ENCODE peak calls at places on chromosome X, in eight cellular contexts. X is stimulated activated CD4-positive, alpha-beta T cell treated with anti-CD3 and anti-CD28 coated beads, Interleukin-12 subunit alpha, Interleukin-12 subunit beta, amount 100 ng/mL, for 4 hours; Z is left lung; N is EH; E is HT1080; L is foreskin fibroblast; I is CD4-positive, alpha-beta T cell; M is GM12891. V is an unnamed sample.

GRCh38 chrX:115940348-115940747 is 230.2 kb upstream of the AGTR2 start:
- DNase-seq in X (no peak), Z (no peak), N (no peak), E (no peak), L (no peak), I (no peak), M (no peak), V (no peak)

GRCh38 chrX:21985332-21985777 is 44.8 kb downstream of the SMS start:
- DNase-seq in X (peak), Z (no peak), N (peak), E (peak), L (peak), I (peak), M (peak), V (peak)

GRCh38 chrX:20374450-20374849 is 107.7 kb upstream of the RPS6KA3 start:
- DNase-seq in X (no peak), Z (no peak), N (no peak), E (no peak), L (no peak), I (no peak), M (no peak), V (no peak)

GRCh38 chrX:153561337-153561736 is 37.6 kb downstream of the CCNQ start:
- DNase-seq in X (no peak), Z (no peak), N (no peak), E (no peak), L (no peak), I (no peak), M (no peak), V (no peak)

GRCh38 chrX:10615931-10616780 is 4.2 kb downstream of the MID1 start:
- DNase-seq in X (no peak), Z (no peak), N (peak), E (no peak), L (peak), I (no peak), M (no peak), V (no peak)

GRCh38 chrX:68681443-68681941 is 34.0 kb downstream of the STARD8 start:
- DNase-seq in X (no peak), Z (no peak), N (peak), E (peak), L (no peak), I (no peak), M (no peak), V (no peak)

GRCh38 chrX:70508296-70508911 is 63.8 kb downstream of the DLG3 start:
- DNase-seq in X (no peak), Z (no peak), N (peak), E (peak), L (peak), I (no peak), M (no peak), V (no peak)

GRCh38 chrX:110004210-110004609 is 1.3 kb downstream of the TMEM164 start:
- DNase-seq in X (no peak), Z (peak), N (no peak), E (no peak), L (no peak), I (no peak), M (no peak), V (no peak)

GRCh38 chrX:1492421-1493012 is 39.8 kb upstream of the ASMTL start:
- DNase-seq in X (no peak), Z (no peak), N (no peak), E (no peak), L (no peak), I (no peak), M (no peak), V (no peak)

GRCh38 chrX:129719268-129719667 is 19.5 kb upstream of the XPNPEP2 start:
- DNase-seq in X (no peak), Z (no peak), N (no peak), E (no peak), L (no peak), I (no peak), M (no peak), V (no peak)

GRCh38 chrX:23931149-23931604 is 23.4 kb downstream of the CXorf58 start:
- DNase-seq in X (no peak), Z (no peak), N (peak), E (no peak), L (no peak), I (no peak), M (no peak), V (peak)

GRCh38 chrX:78098108-78098507 is 5.9 kb upstream of the PGK1 start:
- DNase-seq in X (no peak), Z (no peak), N (no peak), E (no peak), L (no peak), I (no peak), M (no peak), V (no peak)

GRCh38 chrX:41005445-41005992 is 79.7 kb upstream of the USP9X start:
- DNase-seq in X (no peak), Z (no peak), N (no peak), E (no peak), L (no peak), I (no peak), M (no peak), V (no peak)

GRCh38 chrX:72306085-72306801 is 529 bp upstream of the CITED1 start:
- DNase-seq in X (no peak), Z (no peak), N (no peak), E (no peak), L (no peak), I (no peak), M (no peak), V (no peak)

GRCh38 chrX:153794897-153795816 is 689 bp downstream of the SSR4 start:
- DNase-seq in X (peak), Z (no peak), N (peak), E (no peak), L (no peak), I (peak), M (no peak), V (no peak)

GRCh38 chrX:148601034-148601433 is 100.6 kb downstream of the AFF2 start:
- DNase-seq in X (no peak), Z (no peak), N (no peak), E (peak), L (no peak), I (no peak), M (no peak), V (no peak)

GRCh38 chrX:101347859-101348451 is 587 bp downstream of the TIMM8A start:
- DNase-seq in X (no peak), Z (no peak), N (peak), E (no peak), L (no peak), I (no peak), M (no peak), V (no peak)

GRCh38 chrX:119410027-119410819 is 11.1 kb downstream of the SLC25A43 start:
- DNase-seq in X (no peak), Z (peak), N (peak), E (peak), L (peak), I (no peak), M (no peak), V (no peak)

GRCh38 chrX:23845316-23845932 is 62.3 kb downstream of the APOO start:
- DNase-seq in X (no peak), Z (no peak), N (no peak), E (no peak), L (no peak), I (no peak), M (no peak), V (no peak)

GRCh38 chrX:149470960-149471359 is 34.1 kb downstream of the IDS start:
- DNase-seq in X (peak), Z (peak), N (peak), E (peak), L (peak), I (peak), M (peak), V (peak)

GRCh38 chrX:102835504-102836146 is 101.4 kb upstream of the RAB40AL start:
- DNase-seq in X (no peak), Z (no peak), N (peak), E (peak), L (peak), I (no peak), M (no peak), V (no peak)

GRCh38 chrX:68462653-68463052 is 29.4 kb upstream of the OPHN1 start:
- DNase-seq in X (no peak), Z (no peak), N (peak), E (peak), L (peak), I (no peak), M (no peak), V (peak)

GRCh38 chrX:153571159-153571908 is 27.6 kb downstream of the CCNQ start:
- DNase-seq in X (no peak), Z (no peak), N (no peak), E (no peak), L (no peak), I (no peak), M (no peak), V (no peak)

GRCh38 chrX:146448791-146449190 is 360.8 kb upstream of the CXorf51B start:
- DNase-seq in X (no peak), Z (no peak), N (no peak), E (no peak), L (no peak), I (no peak), M (no peak), V (no peak)

GRCh38 chrX:38519651-38520050 is 41.7 kb upstream of the TSPAN7 start:
- DNase-seq in X (no peak), Z (no peak), N (no peak), E (no peak), L (no peak), I (no peak), M (no peak), V (no peak)

GRCh38 chrX:132216806-132217202 is 2.4 kb downstream of the RAP2C start:
- DNase-seq in X (no peak), Z (no peak), N (peak), E (no peak), L (no peak), I (no peak), M (no peak), V (peak)

GRCh38 chrX:153708415-153708814 is 15.8 kb downstream of the BCAP31 start:
- DNase-seq in X (peak), Z (no peak), N (peak), E (peak), L (peak), I (no peak), M (no peak), V (no peak)

GRCh38 chrX:21734175-21734574 is 23.7 kb downstream of the SMPX start:
- DNase-seq in X (no peak), Z (no peak), N (no peak), E (no peak), L (no peak), I (no peak), M (no peak), V (no peak)

GRCh38 chrX:24169211-24169610 is 19.7 kb downstream of the ZFX start:
- DNase-seq in X (no peak), Z (no peak), N (no peak), E (no peak), L (no peak), I (no peak), M (no peak), V (no peak)

GRCh38 chrX:20144491-20144890 is 2.9 kb upstream of the EIF1AX start:
- DNase-seq in X (no peak), Z (no peak), N (peak), E (peak), L (peak), I (no peak), M (no peak), V (no peak)

GRCh38 chrX:13482764-13483552 is 86.4 kb upstream of the EGFL6 start:
- DNase-seq in X (no peak), Z (no peak), N (no peak), E (no peak), L (no peak), I (no peak), M (no peak), V (no peak)

GRCh38 chrX:130637591-130637990 is 235.8 kb downstream of the RBMX2 start:
- DNase-seq in X (no peak), Z (no peak), N (peak), E (peak), L (peak), I (no peak), M (no peak), V (no peak)

V was measured in T-helper 1 cell.